ENCODE peak calls at places on chromosomes 3 and 15, in seven cellular contexts. One of them, this sample, is unnamed.

GRCh38 chr3:103803787-103804186 is 1369.0 kb downstream of the ZPLD1 start:
- DNase-seq in posterior cingulate gyrus: no peak
- DNase-seq in ELR: peak
- DNase-seq in activated CD8-positive, alpha-beta memory T cell treated with anti-CD3 and anti-CD28 coated beads for 48 hours: no peak
- DNase-seq in stimulated activated CD4-positive, alpha-beta T cell treated with anti-CD3 and anti-CD28 coated beads, Interleukin-12 subunit alpha, Interleukin-12 subunit beta, amount 100 ng/mL, for 24 hours: no peak
- DNase-seq in AG20443: no peak
- DNase-seq in frontal cortex: no peak
- DNase-seq in this sample: no peak

GRCh38 chr15:87656373-87656772 is 600.2 kb downstream of the NTRK3 start:
- DNase-seq in frontal cortex: no peak
- DNase-seq in AG20443: no peak
- DNase-seq in ELR: no peak
- DNase-seq in stimulated activated CD4-positive, alpha-beta T cell treated with anti-CD3 and anti-CD28 coated beads, Interleukin-12 subunit alpha, Interleukin-12 subunit beta, amount 100 ng/mL, for 24 hours: no peak
- DNase-seq in activated CD8-positive, alpha-beta memory T cell treated with anti-CD3 and anti-CD28 coated beads for 48 hours: no peak
- DNase-seq in posterior cingulate gyrus: no peak
- DNase-seq in this sample: no peak

GRCh38 chr3:22609139-22609538 is 594.0 kb upstream of the UBE2E2 start:
- DNase-seq in frontal cortex: no peak
- DNase-seq in activated CD8-positive, alpha-beta memory T cell treated with anti-CD3 and anti-CD28 coated beads for 48 hours: no peak
- DNase-seq in ELR: peak
- DNase-seq in AG20443: peak
- DNase-seq in posterior cingulate gyrus: no peak
- DNase-seq in stimulated activated CD4-positive, alpha-beta T cell treated with anti-CD3 and anti-CD28 coated beads, Interleukin-12 subunit alpha, Interleukin-12 subunit beta, amount 100 ng/mL, for 24 hours: no peak
- DNase-seq in this sample: no peak

GRCh38 chr3:172201990-172202318 is 162.6 kb downstream of the FNDC3B start:
- DNase-seq in ELR: peak
- DNase-seq in posterior cingulate gyrus: no peak
- DNase-seq in activated CD8-positive, alpha-beta memory T cell treated with anti-CD3 and anti-CD28 coated beads for 48 hours: no peak
- DNase-seq in frontal cortex: no peak
- DNase-seq in AG20443: peak
- DNase-seq in stimulated activated CD4-positive, alpha-beta T cell treated with anti-CD3 and anti-CD28 coated beads, Interleukin-12 subunit alpha, Interleukin-12 subunit beta, amount 100 ng/mL, for 24 hours: no peak
- DNase-seq in this sample: no peak

GRCh38 chr15:65083262-65083701 is 6.7 kb downstream of the KBTBD13 start:
- DNase-seq in activated CD8-positive, alpha-beta memory T cell treated with anti-CD3 and anti-CD28 coated beads for 48 hours: no peak
- DNase-seq in stimulated activated CD4-positive, alpha-beta T cell treated with anti-CD3 and anti-CD28 coated beads, Interleukin-12 subunit alpha, Interleukin-12 subunit beta, amount 100 ng/mL, for 24 hours: no peak
- DNase-seq in posterior cingulate gyrus: no peak
- DNase-seq in frontal cortex: peak
- DNase-seq in AG20443: no peak
- DNase-seq in ELR: peak
- DNase-seq in this sample: no peak

GRCh38 chr15:74128785-74129350 is 1.5 kb upstream of the ISLR2 start:
- DNase-seq in AG20443: peak
- DNase-seq in stimulated activated CD4-positive, alpha-beta T cell treated with anti-CD3 and anti-CD28 coated beads, Interleukin-12 subunit alpha, Interleukin-12 subunit beta, amount 100 ng/mL, for 24 hours: no peak
- DNase-seq in activated CD8-positive, alpha-beta memory T cell treated with anti-CD3 and anti-CD28 coated beads for 48 hours: no peak
- DNase-seq in frontal cortex: no peak
- DNase-seq in ELR: no peak
- DNase-seq in posterior cingulate gyrus: no peak
- DNase-seq in this sample: no peak

GRCh38 chr3:60752800-60753199 is 498.5 kb downstream of the FHIT start:
- DNase-seq in stimulated activated CD4-positive, alpha-beta T cell treated with anti-CD3 and anti-CD28 coated beads, Interleukin-12 subunit alpha, Interleukin-12 subunit beta, amount 100 ng/mL, for 24 hours: no peak
- DNase-seq in AG20443: peak
- DNase-seq in activated CD8-positive, alpha-beta memory T cell treated with anti-CD3 and anti-CD28 coated beads for 48 hours: no peak
- DNase-seq in frontal cortex: no peak
- DNase-seq in posterior cingulate gyrus: no peak
- DNase-seq in ELR: no peak
- DNase-seq in this sample: no peak

GRCh38 chr15:36589971-36590370 is 10.5 kb downstream of the CDIN1 start:
- DNase-seq in AG20443: no peak
- DNase-seq in posterior cingulate gyrus: no peak
- DNase-seq in stimulated activated CD4-positive, alpha-beta T cell treated with anti-CD3 and anti-CD28 coated beads, Interleukin-12 subunit alpha, Interleukin-12 subunit beta, amount 100 ng/mL, for 24 hours: no peak
- DNase-seq in frontal cortex: no peak
- DNase-seq in activated CD8-positive, alpha-beta memory T cell treated with anti-CD3 and anti-CD28 coated beads for 48 hours: no peak
- DNase-seq in ELR: peak
- DNase-seq in this sample: no peak

GRCh38 chr3:49883992-49884391 is 14.3 kb upstream of the CAMKV start:
- DNase-seq in AG20443: peak
- DNase-seq in stimulated activated CD4-positive, alpha-beta T cell treated with anti-CD3 and anti-CD28 coated beads, Interleukin-12 subunit alpha, Interleukin-12 subunit beta, amount 100 ng/mL, for 24 hours: no peak
- DNase-seq in frontal cortex: no peak
- DNase-seq in ELR: peak
- DNase-seq in activated CD8-positive, alpha-beta memory T cell treated with anti-CD3 and anti-CD28 coated beads for 48 hours: no peak
- DNase-seq in posterior cingulate gyrus: no peak
- DNase-seq in this sample: no peak

GRCh38 chr3:183265157-183265642 is 12.1 kb downstream of the B3GNT5 start:
- DNase-seq in ELR: no peak
- DNase-seq in activated CD8-positive, alpha-beta memory T cell treated with anti-CD3 and anti-CD28 coated beads for 48 hours: no peak
- DNase-seq in frontal cortex: no peak
- DNase-seq in stimulated activated CD4-positive, alpha-beta T cell treated with anti-CD3 and anti-CD28 coated beads, Interleukin-12 subunit alpha, Interleukin-12 subunit beta, amount 100 ng/mL, for 24 hours: no peak
- DNase-seq in posterior cingulate gyrus: no peak
- DNase-seq in AG20443: no peak
- DNase-seq in this sample: no peak

GRCh38 chr3:38544926-38545325 is 48.8 kb downstream of the EXOG start:
- DNase-seq in activated CD8-positive, alpha-beta memory T cell treated with anti-CD3 and anti-CD28 coated beads for 48 hours: no peak
- DNase-seq in ELR: no peak
- DNase-seq in posterior cingulate gyrus: no peak
- DNase-seq in AG20443: no peak
- DNase-seq in stimulated activated CD4-positive, alpha-beta T cell treated with anti-CD3 and anti-CD28 coated beads, Interleukin-12 subunit alpha, Interleukin-12 subunit beta, amount 100 ng/mL, for 24 hours: no peak
- DNase-seq in frontal cortex: no peak
- DNase-seq in this sample: no peak

GRCh38 chr3:136984837-136985236 is 27.1 kb downstream of the IL20RB start:
- DNase-seq in stimulated activated CD4-positive, alpha-beta T cell treated with anti-CD3 and anti-CD28 coated beads, Interleukin-12 subunit alpha, Interleukin-12 subunit beta, amount 100 ng/mL, for 24 hours: no peak
- DNase-seq in ELR: no peak
- DNase-seq in frontal cortex: no peak
- DNase-seq in posterior cingulate gyrus: no peak
- DNase-seq in AG20443: peak
- DNase-seq in activated CD8-positive, alpha-beta memory T cell treated with anti-CD3 and anti-CD28 coated beads for 48 hours: no peak
- DNase-seq in this sample: no peak

GRCh38 chr3:55704521-55704920 is 217.4 kb upstream of the WNT5A start:
- DNase-seq in activated CD8-positive, alpha-beta memory T cell treated with anti-CD3 and anti-CD28 coated beads for 48 hours: no peak
- DNase-seq in stimulated activated CD4-positive, alpha-beta T cell treated with anti-CD3 and anti-CD28 coated beads, Interleukin-12 subunit alpha, Interleukin-12 subunit beta, amount 100 ng/mL, for 24 hours: no peak
- DNase-seq in posterior cingulate gyrus: no peak
- DNase-seq in AG20443: peak
- DNase-seq in ELR: peak
- DNase-seq in frontal cortex: no peak
- DNase-seq in this sample: no peak

This sample was measured in omental fat pad.